ENCODE peak calls at places on chromosomes 13 and 19, in four cellular contexts. O, S, J and T are unnamed samples.

GRCh38 chr13:28333204-28333900 is 161.6 kb downstream of the FLT1 start:
- DNase-seq in O (no peak), S (no peak), J (no peak), T (no peak)

GRCh38 chr13:46385946-46386345 is 1.1 kb downstream of the RUBCNL start:
- DNase-seq in O (no peak), S (no peak), J (no peak), T (no peak)

GRCh38 chr19:46471116-46471733 is at the start of gene PNMA8A:
- DNase-seq in O (peak; percentile 88), S (peak; percentile 95), J (no peak), T (no peak)

GRCh38 chr19:567296-567900 is 5.0 kb upstream of the BSG start:
- DNase-seq in O (no peak), S (no peak), J (no peak), T (no peak)

GRCh38 chr19:2573916-2574315 is 98.0 kb downstream of the GADD45B start:
- DNase-seq in O (no peak), S (no peak), J (no peak), T (no peak)

GRCh38 chr19:14565765-14566711 is 5.8 kb downstream of the NDUFB7 start:
- DNase-seq in O (no peak), S (no peak), J (no peak), T (no peak)

GRCh38 chr13:57636811-57637210 is 5.3 kb downstream of the PCDH17 start:
- DNase-seq in O (no peak), S (no peak), J (no peak), T (no peak)

GRCh38 chr13:103164239-103164638 is 98.0 kb upstream of the SLC10A2 start:
- DNase-seq in O (no peak), S (no peak), J (no peak), T (no peak)

GRCh38 chr13:85725433-85725832 is 73.8 kb downstream of the SLITRK6 start:
- DNase-seq in O (no peak), S (no peak), J (no peak), T (no peak)

GRCh38 chr19:4877753-4878490 is 10.5 kb upstream of the PLIN3 start:
- DNase-seq in O (no peak), S (peak; percentile 5), J (no peak), T (no peak)

GRCh38 chr19:18777156-18777724 is 13.9 kb downstream of the COMP start:
- DNase-seq in O (no peak), S (no peak), J (no peak), T (no peak)

GRCh38 chr13:65026505-65026904 is 2203.6 kb downstream of the PCDH9 start:
- DNase-seq in O (no peak), S (no peak), J (no peak), T (no peak)

GRCh38 chr13:106143930-106144709 is 391.3 kb downstream of the EFNB2 start:
- DNase-seq in O (no peak), S (no peak), J (no peak), T (no peak)

GRCh38 chr19:2371656-2372055 is 11.6 kb downstream of the TMPRSS9 start:
- DNase-seq in O (no peak), S (no peak), J (no peak), T (no peak)

GRCh38 chr13:77180011-77180410 is 146.9 kb downstream of the MYCBP2 start:
- DNase-seq in O (no peak), S (no peak), J (no peak), T (no peak)

GRCh38 chr19:6890421-6890913 is 3.1 kb downstream of the ADGRE1 start:
- DNase-seq in O (no peak), S (no peak), J (no peak), T (no peak)

GRCh38 chr13:75685239-75685697 is 49.1 kb downstream of the LMO7 start:
- DNase-seq in O (no peak), S (no peak), J (no peak), T (peak; percentile 42)

GRCh38 chr13:42883771-42884170 is 102.4 kb downstream of the FAM216B start:
- DNase-seq in O (peak; percentile 27), S (no peak), J (no peak), T (no peak)

GRCh38 chr13:106385669-106386068 is 149.8 kb downstream of the EFNB2 start:
- DNase-seq in O (no peak), S (no peak), J (no peak), T (no peak)

GRCh38 chr19:40650749-40651305 is 39.6 kb downstream of the NUMBL start:
- DNase-seq in O (no peak), S (no peak), J (no peak), T (no peak)

GRCh38 chr19:29277107-29277506 is 64.2 kb upstream of the UQCRFS1 start:
- DNase-seq in O (no peak), S (no peak), J (peak; percentile 19), T (no peak)

GRCh38 chr13:44243198-44243852 is 130.3 kb upstream of the SERP2 start:
- DNase-seq in O (no peak), S (peak; percentile 65), J (no peak), T (peak; percentile 54)

GRCh38 chr19:384801-385169 is 24.2 kb downstream of the C2CD4C start:
- DNase-seq in O (no peak), S (no peak), J (no peak), T (no peak)

GRCh38 chr19:55276720-55277430 is 3.0 kb downstream of the HSPBP1 start:
- DNase-seq in O (no peak), S (no peak), J (no peak), T (no peak)

GRCh38 chr19:3821156-3821555 is 35.0 kb upstream of the MATK start:
- DNase-seq in O (no peak), S (no peak), J (no peak), T (no peak)

GRCh38 chr19:33686687-33687541 is 65.2 kb downstream of the CHST8 start:
- DNase-seq in O (no peak), S (no peak), J (no peak), T (no peak)

GRCh38 chr19:3365447-3366103 is 808 bp upstream of the NFIC start:
- DNase-seq in O (no peak), S (no peak), J (no peak), T (no peak)

GRCh38 chr19:10422846-10423245 is 2.5 kb downstream of the PDE4A start:
- DNase-seq in O (no peak), S (no peak), J (no peak), T (no peak)

GRCh38 chr13:29786698-29787097 is 63.7 kb downstream of the UBL3 start:
- DNase-seq in O (no peak), S (no peak), J (no peak), T (no peak)

GRCh38 chr19:39390759-39391592 is at the start of the genes MED29 and PAF1:
- DNase-seq in O (peak; percentile 98), S (peak; percentile 97), J (peak; percentile 100), T (peak; percentile 99)

GRCh38 chr19:39388657-39389056 is 2.2 kb downstream of the PAF1 start:
- DNase-seq in O (no peak), S (no peak), J (no peak), T (no peak)

GRCh38 chr19:39386557-39386956 is 4.3 kb downstream of the PAF1 start:
- DNase-seq in O (no peak), S (no peak), J (no peak), T (no peak)

GRCh38 chr19:39389621-39390414 is 1.1 kb downstream of the PAF1 start:
- DNase-seq in O (no peak), S (no peak), J (no peak), T (no peak)

GRCh38 chr19:39390460-39390758 is 497 bp downstream of the PAF1 start:
- DNase-seq in O (no peak), S (no peak), J (no peak), T (no peak)
- TF ChIP-seq TARDBP in O (no peak), S (no peak), J (no peak), T (no peak)

DNA sequence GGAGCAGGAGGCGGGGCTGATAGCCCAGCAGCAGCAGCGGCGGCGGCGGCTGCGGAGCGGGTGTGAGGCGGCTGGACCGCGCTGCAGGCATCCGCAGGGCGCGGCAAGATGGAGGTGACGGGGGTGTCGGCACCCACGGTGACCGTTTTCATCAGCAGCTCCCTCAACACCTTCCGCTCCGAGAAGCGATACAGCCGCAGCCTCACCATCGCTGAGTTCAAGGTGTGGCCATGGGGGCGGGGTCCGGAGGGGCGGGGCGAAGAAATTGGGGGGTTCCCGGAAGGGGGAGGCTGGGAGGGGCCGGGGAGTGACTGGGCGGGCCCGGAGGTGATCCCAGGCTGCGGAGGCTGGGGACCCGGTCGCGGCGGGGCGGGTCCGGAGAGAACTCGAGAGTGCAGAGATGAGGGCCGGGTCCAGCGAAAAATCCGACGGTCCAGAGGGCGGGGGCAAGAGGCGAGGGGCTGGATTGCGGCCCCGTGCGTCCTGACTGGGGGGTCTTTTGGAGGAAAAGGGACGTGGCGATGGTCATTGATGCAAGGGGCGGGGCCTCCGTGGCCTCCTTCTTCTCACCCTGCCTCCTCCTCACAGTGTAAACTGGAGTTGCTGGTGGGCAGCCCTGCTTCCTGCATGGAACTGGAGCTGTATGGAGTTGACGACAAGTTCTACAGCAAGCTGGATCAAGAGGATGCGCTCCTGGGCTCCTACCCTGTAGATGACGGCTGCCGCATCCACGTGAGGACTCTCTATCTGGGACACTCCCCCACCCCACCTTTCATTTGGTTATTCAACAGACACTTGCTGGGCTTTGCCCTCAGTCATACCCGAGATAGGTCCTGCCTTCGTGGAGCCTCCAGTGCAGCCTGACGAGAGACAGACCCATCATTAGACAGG is at the start of gene TBCB:
- DNase-seq in O (no peak), S (peak; percentile 94), J (no peak), T (peak; percentile 25)
- TF ChIP-seq TARDBP in O (no peak), S (no peak), J (peak; percentile 51), T (no peak)

GRCh38 chr19:53161123-53161522 is 2.3 kb upstream of the ZNF347 start:
- DNase-seq in O (no peak), S (peak; percentile 85), J (no peak), T (no peak)
- TF ChIP-seq TARDBP in O (no peak), S (peak; percentile 68), J (no peak), T (no peak)

GRCh38 chr13:113965383-113965874 is 8.4 kb downstream of the C13orf46 start:
- DNase-seq in O (no peak), S (no peak), J (no peak), T (no peak)

GRCh38 chr13:113965968-113966884 is 7.7 kb downstream of the C13orf46 start:
- DNase-seq in O (no peak), S (no peak), J (no peak), T (no peak)

GRCh38 chr13:113968463-113969310 is 5.2 kb downstream of the C13orf46 start:
- DNase-seq in O (no peak), S (no peak), J (no peak), T (no peak)

GRCh38 chr13:113967729-113968462 is 6.0 kb downstream of the C13orf46 start:
- DNase-seq in O (no peak), S (no peak), J (no peak), T (no peak)

GRCh38 chr13:113967206-113967720 is 6.6 kb downstream of the C13orf46 start:
- DNase-seq in O (no peak), S (no peak), J (no peak), T (no peak)
- TF ChIP-seq TARDBP in O (no peak), S (no peak), J (no peak), T (no peak)